ENCODE peak calls at places on chromosomes 13 and 19, in four cellular contexts. G is NCI-H1092 treated with DMSO at 0.1 percent for 48 hours; C is activated CD4-positive, alpha-beta T cell treated with anti-CD3 and anti-CD28 coated beads, Interleukin-2, amount 50 U/mL, for 1 hour; I is GM03348. R is an unnamed sample.

GRCh38 chr13:32432856-32433255 is 4.9 kb upstream of the N4BP2L1 start:
- DNase-seq in G (no peak), C (no peak), I (no peak), R (peak; percentile 47)

GRCh38 chr13:38661276-38661675 is 25.6 kb upstream of the FREM2 start:
- DNase-seq in G (no peak), C (no peak), I (no peak), R (no peak)

GRCh38 chr19:16836115-16836905 is 7.1 kb downstream of the SIN3B start:
- DNase-seq in G (no peak), C (no peak), I (no peak), R (no peak)

GRCh38 chr19:32870154-32870573 is 597 bp upstream of the SLC7A9 start:
- DNase-seq in G (no peak), C (no peak), I (no peak), R (no peak)

GRCh38 chr13:32246468-32246867 is 68.7 kb downstream of the ZAR1L start:
- DNase-seq in G (peak; percentile 9), C (peak; percentile 9), I (peak; percentile 82), R (peak; percentile 17)

GRCh38 chr13:35787937-35788336 is 311.4 kb upstream of the MAB21L1 start:
- DNase-seq in G (no peak), C (no peak), I (no peak), R (no peak)

GRCh38 chr13:106612688-106613087 is 44.8 kb upstream of the ARGLU1 start:
- DNase-seq in G (no peak), C (no peak), I (no peak), R (no peak)

GRCh38 chr13:42276683-42277082 is 4.7 kb downstream of the AKAP11 start:
- DNase-seq in G (no peak), C (no peak), I (no peak), R (no peak)

GRCh38 chr13:22120646-22121045 is 449.8 kb downstream of the FGF9 start:
- DNase-seq in G (no peak), C (no peak), I (no peak), R (no peak)

R was measured in NCI-H510A treated with DMSO at 0.1 percent for 48 hours.